ENCODE peak calls at places on chromosome 12, in seven cellular contexts. K is AG10803, Y is OCI-LY7, R is astrocyte of the cerebellum, L is fibroblast of lung, P is ovary, V is coronary artery. A is an unnamed sample.

GRCh38 chr12:75526655-75527511 is 15.5 kb upstream of the KRR1 start:
- DNase-seq in K (peak; percentile 71), Y (peak; percentile 86), R (peak; percentile 52), L (peak; percentile 88), P (no peak), V (no peak), A (no peak)

GRCh38 chr12:2268478-2269286 is 215.9 kb downstream of the CACNA1C start:
- DNase-seq in K (peak; percentile 95), Y (no peak), R (no peak), L (peak; percentile 12), P (no peak), V (no peak), A (no peak)

GRCh38 chr12:122423258-122424165 is 1.0 kb upstream of the CLIP1 start:
- DNase-seq in K (no peak), Y (peak; percentile 52), R (no peak), L (peak; percentile 44), P (peak; percentile 28), V (peak; percentile 75), A (no peak)

GRCh38 chr12:78208106-78208505 is 377.4 kb downstream of the NAV3 start:
- DNase-seq in K (no peak), Y (no peak), R (no peak), L (no peak), P (no peak), V (no peak), A (no peak)

GRCh38 chr12:125645724-125646123 is 580.5 kb downstream of the AACS start:
- DNase-seq in K (no peak), Y (no peak), R (no peak), L (no peak), P (no peak), V (no peak), A (no peak)

GRCh38 chr12:118052324-118053070 is 8.5 kb downstream of the WSB2 start:
- DNase-seq in K (peak; percentile 97), Y (no peak), R (peak; percentile 93), L (peak; percentile 98), P (peak; percentile 64), V (peak; percentile 92), A (no peak)

GRCh38 chr12:43336962-43337555 is 214.9 kb downstream of the ADAMTS20 start:
- DNase-seq in K (peak; percentile 34), Y (peak; percentile 7), R (peak; percentile 29), L (peak; percentile 70), P (no peak), V (no peak), A (no peak)

GRCh38 chr12:15928345-15928744 is 17.2 kb downstream of the DERA start:
- DNase-seq in K (peak; percentile 85), Y (no peak), R (peak; percentile 19), L (peak; percentile 71), P (no peak), V (no peak), A (no peak)

GRCh38 chr12:110039085-110039807 is 9.1 kb downstream of the C12orf76 start:
- DNase-seq in K (peak; percentile 99), Y (no peak), R (peak; percentile 84), L (peak; percentile 81), P (no peak), V (no peak), A (no peak)

GRCh38 chr12:11840350-11840749 is 190.9 kb downstream of the ETV6 start:
- DNase-seq in K (no peak), Y (no peak), R (no peak), L (no peak), P (no peak), V (no peak), A (no peak)

GRCh38 chr12:7042847-7043246 is 17.7 kb upstream of the C1S start:
- DNase-seq in K (peak; percentile 45), Y (peak; percentile 44), R (no peak), L (peak; percentile 62), P (no peak), V (no peak), A (no peak)

GRCh38 chr12:7856516-7856915 is 16.2 kb downstream of the SLC2A14 start:
- DNase-seq in K (no peak), Y (no peak), R (no peak), L (no peak), P (no peak), V (no peak), A (no peak)

GRCh38 chr12:578743-579449 is 84.3 kb downstream of the NINJ2 start:
- DNase-seq in K (no peak), Y (no peak), R (no peak), L (no peak), P (no peak), V (no peak), A (no peak)

GRCh38 chr12:105741786-105742566 is 396.8 kb downstream of the NUAK1 start:
- DNase-seq in K (peak; percentile 96), Y (no peak), R (peak; percentile 89), L (peak; percentile 86), P (no peak), V (no peak), A (no peak)

GRCh38 chr12:82363990-82364389 is 5.7 kb downstream of the METTL25 start:
- DNase-seq in K (no peak), Y (no peak), R (no peak), L (no peak), P (no peak), V (no peak), A (no peak)

GRCh38 chr12:131851741-131852550 is 23.8 kb downstream of the MMP17 start:
- DNase-seq in K (no peak), Y (no peak), R (no peak), L (no peak), P (no peak), V (no peak), A (no peak)

DNA sequence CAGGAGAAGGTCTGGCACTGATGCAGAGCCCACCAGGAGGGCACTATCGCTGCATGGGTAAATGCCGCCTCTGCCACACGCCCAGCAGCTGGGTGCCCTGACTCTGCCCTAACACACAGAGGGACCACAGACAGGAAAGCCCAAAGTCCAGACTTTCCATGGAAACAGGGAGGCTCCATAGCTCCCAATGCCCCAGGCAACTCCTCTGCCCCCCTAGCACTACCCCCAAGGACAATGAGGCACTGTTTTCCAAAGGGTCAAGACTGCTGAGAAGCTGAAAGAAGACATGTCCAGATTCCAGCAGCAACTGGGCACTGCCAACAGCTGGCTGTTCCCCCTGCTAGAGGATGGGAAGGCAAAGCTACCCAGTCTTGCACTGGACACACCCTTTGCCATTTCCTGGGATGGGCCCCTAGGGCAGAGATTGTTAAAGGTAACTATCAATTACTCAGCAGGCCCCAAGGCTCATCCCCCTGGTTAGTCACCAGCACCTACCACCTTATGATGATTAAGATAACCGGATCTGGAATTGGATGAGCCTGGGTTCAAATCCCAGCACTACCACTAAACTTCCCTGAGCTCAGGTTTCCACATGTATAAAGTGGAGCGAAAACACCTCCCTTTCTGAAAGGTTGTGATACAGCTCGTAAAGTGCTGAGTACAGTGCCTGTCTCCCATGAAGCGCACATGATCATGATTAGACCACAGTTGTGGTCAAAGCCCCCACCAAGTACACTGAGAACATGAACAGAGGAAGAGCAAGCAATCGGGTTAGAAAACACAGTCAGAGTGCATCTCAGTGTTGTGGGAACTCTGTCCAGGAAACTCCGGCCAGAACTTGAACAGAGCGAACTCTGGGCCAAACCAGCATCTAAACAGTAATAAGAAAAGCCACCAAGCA is 3.3 kb downstream of the PXN start:
- DNase-seq in K (no peak), Y (no peak), R (peak; percentile 31), L (no peak), P (no peak), V (no peak), A (no peak)
- H3K4me3 ChIP-seq in K (peak overlapping the region; percentile 83), Y (no peak overlapping the region), R (peak overlapping the region; percentile 87), L (peak overlapping the region; percentile 67), P (no peak overlapping the region), V (peak overlapping the region; percentile 96), A (no peak overlapping the region)

GRCh38 chr12:68641138-68641537 is 30.4 kb downstream of the RAP1B start:
- DNase-seq in K (no peak), Y (peak; percentile 51), R (no peak), L (no peak), P (no peak), V (no peak), A (peak; percentile 74)
- H3K4me3 ChIP-seq in K (no peak overlapping the region), Y (peak overlapping the region; percentile 26), R (no peak overlapping the region), L (no peak overlapping the region), P (no peak overlapping the region), V (no peak overlapping the region), A (peak overlapping the region; percentile 25)

DNA sequence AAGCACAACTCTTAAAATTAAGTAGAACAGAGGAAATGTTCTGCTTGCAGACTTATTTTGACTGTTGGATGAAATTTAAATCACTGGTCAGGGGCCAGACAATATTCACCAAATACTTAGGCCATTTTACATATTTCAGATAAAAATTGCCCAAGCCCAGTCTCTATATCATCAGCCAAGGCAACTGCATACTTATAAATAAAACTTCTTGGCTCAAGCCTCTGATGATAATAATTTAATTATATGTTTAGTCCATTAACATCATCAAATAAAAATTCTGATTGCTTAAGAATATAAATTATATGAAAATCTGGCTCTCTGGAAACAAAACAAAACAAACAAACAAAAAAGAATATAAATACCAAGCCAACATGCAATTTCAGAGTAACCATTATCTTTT is 165.3 kb downstream of the BTG1 start:
- DNase-seq in K (no peak), Y (no peak), R (no peak), L (peak; percentile 77), P (no peak), V (no peak), A (no peak)
- H3K4me3 ChIP-seq in K (no peak overlapping the region), Y (no peak overlapping the region), R (no peak overlapping the region), L (no peak overlapping the region), P (no peak overlapping the region), V (no peak overlapping the region), A (no peak overlapping the region)

DNA sequence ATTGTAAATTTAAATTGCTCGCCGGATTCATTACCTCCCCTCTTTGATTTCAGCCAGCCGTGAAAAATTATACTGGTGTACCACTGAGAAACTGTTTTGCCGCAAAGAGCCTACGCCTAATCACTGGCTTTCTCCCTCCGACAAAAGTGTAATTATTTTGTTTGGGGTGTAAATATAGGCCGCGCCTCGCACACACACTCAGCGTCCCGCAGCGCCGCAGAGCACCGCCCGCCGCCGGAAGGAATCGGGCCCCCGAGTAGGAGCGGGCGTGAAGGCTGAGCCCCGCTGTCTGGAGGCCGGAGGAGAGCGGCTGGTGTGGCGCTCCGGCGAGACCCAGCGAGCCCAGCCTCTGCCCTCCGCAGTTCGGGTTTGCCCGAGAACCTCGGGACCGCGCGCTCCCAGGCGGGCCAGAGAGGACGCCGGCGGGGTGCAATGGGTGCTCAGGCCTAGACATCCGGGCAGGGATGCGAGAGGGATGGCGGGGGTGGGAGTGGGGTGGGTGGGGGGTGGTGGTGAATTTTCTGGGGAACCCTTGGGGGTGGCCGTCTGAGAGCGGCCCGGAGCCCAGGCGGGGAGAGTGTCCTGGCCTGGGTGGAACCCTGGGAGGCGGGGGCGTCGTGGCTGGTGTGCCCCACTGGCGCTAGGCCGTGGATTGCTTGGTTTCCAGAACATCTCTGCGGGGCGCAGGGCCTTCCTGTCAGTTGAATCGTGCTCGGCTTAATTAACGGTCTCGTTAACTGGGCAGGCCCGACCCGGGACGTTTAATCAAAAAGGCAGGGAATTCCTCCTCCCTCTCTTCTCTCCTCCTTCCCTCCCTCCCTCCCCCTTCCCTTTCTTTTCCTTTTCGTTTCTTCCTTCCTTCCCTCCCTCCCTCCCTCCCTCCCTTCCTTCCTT is 4.7 kb upstream of the LHX5 start:
- DNase-seq in K (no peak), Y (no peak), R (no peak), L (no peak), P (no peak), V (no peak), A (no peak)
- H3K4me3 ChIP-seq in K (no peak overlapping the region), Y (no peak overlapping the region), R (no peak overlapping the region), L (no peak overlapping the region), P (no peak overlapping the region), V (no peak overlapping the region), A (no peak overlapping the region)

A was measured in GM12864.